ENCODE peak calls at places on chromosomes 16 and 17, in five cellular contexts. G is GM12878, L is upper lobe of left lung, K is K562, F is HepG2. O is an unnamed sample.

GRCh38 chr17:68812876-68813584 is 142.2 kb downstream of the ABCA8 start:
- ATAC-seq in L (no peak), F (no peak), K (no peak), G (no peak), O (no peak)

GRCh38 chr16:88194397-88195020 is 188.2 kb upstream of the ZNF469 start:
- ATAC-seq in L (peak; percentile 58), G (no peak), K (no peak), F (peak; percentile 31), O (peak; percentile 35)

GRCh38 chr17:8964801-8965393 is 610 bp downstream of the PIK3R5 start:
- ATAC-seq in G (peak; percentile 46), F (no peak), L (peak; percentile 53), K (no peak), O (peak; percentile 22)

GRCh38 chr16:89357460-89357859 is 132.9 kb downstream of the ANKRD11 start:
- ATAC-seq in L (peak; percentile 67), G (no peak), K (peak; percentile 68), F (peak; percentile 16), O (no peak)

GRCh38 chr16:590165-590874 is 454 bp downstream of the RAB40C start:
- ATAC-seq in L (no peak), F (no peak), K (no peak), G (no peak), O (peak; percentile 11)

GRCh38 chr16:89155184-89155679 is 16.3 kb upstream of the CDH15 start:
- ATAC-seq in G (peak; percentile 19), L (peak; percentile 54), K (peak; percentile 46), F (peak; percentile 1), O (peak; percentile 82)

GRCh38 chr16:3837851-3838564 is 42.5 kb downstream of the CREBBP start:
- ATAC-seq in L (no peak), G (no peak), K (no peak), F (no peak), O (no peak)

GRCh38 chr16:85650864-85651811 is 37.6 kb downstream of the GINS2 start:
- ATAC-seq in K (no peak), F (no peak), L (no peak), G (no peak), O (no peak)

GRCh38 chr17:76431509-76431908 is 21.4 kb downstream of the UBE2O start:
- ATAC-seq in L (no peak), F (no peak), G (no peak), K (no peak), O (no peak)

GRCh38 chr16:4604401-4604800 is 10.3 kb downstream of the UBALD1 start:
- ATAC-seq in G (no peak), K (no peak), F (peak; percentile 13), L (no peak), O (no peak)

GRCh38 chr16:3021449-3022207 is 1.5 kb downstream of the TNFRSF12A start:
- ATAC-seq in G (peak; percentile 66), L (peak; percentile 74), K (peak; percentile 77), F (peak; percentile 23), O (peak; percentile 32)

GRCh38 chr17:64115043-64115698 is 14.8 kb downstream of the ERN1 start:
- ATAC-seq in F (no peak), K (no peak), L (peak; percentile 50), G (no peak), O (peak; percentile 36)

GRCh38 chr16:64147941-64148340 is 973.9 kb downstream of the CDH11 start:
- ATAC-seq in G (no peak), F (no peak), K (no peak), L (no peak), O (no peak)

GRCh38 chr16:64150193-64150592 is 971.7 kb downstream of the CDH11 start:
- ATAC-seq in F (no peak), G (no peak), L (no peak), K (no peak), O (no peak)

GRCh38 chr16:64153718-64154117 is 968.1 kb downstream of the CDH11 start:
- ATAC-seq in G (no peak), L (no peak), F (no peak), K (no peak), O (no peak)

GRCh38 chr16:64152010-64152767 is 969.7 kb downstream of the CDH11 start:
- ATAC-seq in F (no peak), L (no peak), G (no peak), K (no peak), O (no peak)
- TF ChIP-seq EP300 in F (no peak), L (no peak), G (no peak), K (no peak), O (no peak)

GRCh38 chr16:19210175-19210924 is 42.3 kb downstream of the SYT17 start:
- ATAC-seq in F (no peak), L (peak; percentile 64), G (peak; percentile 84), K (no peak), O (no peak)
- TF ChIP-seq CTCF in F (no peak), L (no peak), G (no peak), K (no peak), O (no peak)

DNA sequence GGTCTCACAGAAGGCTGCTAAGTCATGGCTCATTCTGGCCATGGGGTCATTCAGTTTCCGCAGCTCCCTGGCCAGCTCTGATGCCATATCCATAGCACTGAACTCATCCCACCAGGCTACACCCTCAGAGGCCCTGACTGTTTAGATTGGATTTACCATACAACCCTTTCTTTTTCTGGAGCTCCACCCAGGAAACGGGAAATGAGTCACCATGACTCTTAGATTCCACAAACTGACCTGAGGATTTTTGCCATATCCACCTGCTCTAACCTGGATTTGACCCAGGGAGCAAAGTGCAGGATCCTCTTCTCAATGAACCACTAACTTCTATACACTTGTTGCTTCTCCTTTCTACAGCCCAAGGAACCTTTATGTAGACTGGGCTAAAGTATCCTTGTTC is 20.3 kb upstream of the CALB2 start:
- ATAC-seq in L (no peak), F (peak; percentile 71), G (no peak), K (no peak), O (no peak)
- H3K36me3 ChIP-seq in L (no peaks in the 10 kb centered on the region), F (no peaks in the 10 kb centered on the region), G (no peaks in the 10 kb centered on the region), K (no peaks in the 10 kb centered on the region), O (no peaks in the 10 kb centered on the region)

GRCh38 chr16:28534542-28535373 is 4.0 kb downstream of the NUPR1 start:
- ATAC-seq in K (no peak), L (peak; percentile 64), G (no peak), F (no peak), O (peak; percentile 58)
- TF ChIP-seq EP300 in K (no peak), L (no peak), G (no peak), F (no peak), O (no peak)

GRCh38 chr16:55377840-55378239 is 53.8 kb downstream of the IRX6 start:
- ATAC-seq in F (peak; percentile 81), G (no peak), K (peak; percentile 25), L (no peak), O (no peak)

GRCh38 chr16:55379876-55380390 is 55.9 kb downstream of the IRX6 start:
- ATAC-seq in G (no peak), K (no peak), L (no peak), F (no peak), O (no peak)

GRCh38 chr16:55373489-55373832 is 49.5 kb downstream of the IRX6 start:
- ATAC-seq in K (no peak), G (no peak), F (no peak), L (no peak), O (no peak)

GRCh38 chr16:55376045-55376444 is 52.0 kb downstream of the IRX6 start:
- ATAC-seq in K (no peak), G (no peak), L (no peak), F (no peak), O (no peak)

DNA sequence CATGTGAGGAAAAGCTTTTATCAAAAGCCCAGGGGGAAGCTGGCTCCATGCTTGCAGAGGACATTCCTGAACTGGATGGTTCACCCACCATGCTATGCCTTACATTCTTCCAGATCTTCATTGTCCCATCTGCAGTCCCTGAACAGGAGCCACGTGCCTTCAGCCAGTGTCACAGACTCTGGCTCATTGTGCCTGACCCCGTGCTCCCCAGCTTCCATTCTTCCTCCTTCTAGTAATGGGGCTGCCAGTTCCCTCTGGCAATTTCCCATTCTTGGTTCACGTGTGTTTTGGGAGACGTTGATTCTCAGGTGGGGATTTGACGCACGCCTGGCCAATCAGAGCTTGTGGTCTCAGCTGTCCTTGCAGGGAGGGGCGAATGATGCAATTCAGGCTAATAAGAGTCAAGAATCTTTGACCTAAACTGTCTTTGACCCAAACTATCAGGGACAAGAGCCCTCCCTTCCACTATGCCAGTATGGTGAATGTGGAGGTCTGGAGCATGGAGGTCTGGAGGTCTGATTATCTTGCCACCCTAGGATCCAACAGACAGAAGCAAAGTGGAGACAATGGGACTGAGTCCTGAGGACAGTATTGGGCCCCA is 52.7 kb downstream of the IRX6 start:
- ATAC-seq in L (no peak), K (peak; percentile 82), F (no peak), G (no peak), O (no peak)
- TF ChIP-seq CTCF in L (no peak), K (no peak), F (no peak), G (no peak), O (no peak)

GRCh38 chr17:66858182-66859083 is 23.5 kb downstream of the CACNG5 start:
- ATAC-seq in F (peak; percentile 53), K (no peak), G (no peak), L (no peak), O (no peak)
- H3K36me3 ChIP-seq in F (no peaks in the 10 kb centered on the region), K (no peaks in the 10 kb centered on the region), G (no peaks in the 10 kb centered on the region), L (no peaks in the 10 kb centered on the region), O (no peaks in the 10 kb centered on the region)

GRCh38 chr17:50952889-50953288 is 86.7 kb upstream of the TOB1 start:
- ATAC-seq in G (no peak), L (no peak), K (no peak), F (no peak), O (no peak)

GRCh38 chr17:50948711-50949110 is 82.6 kb upstream of the TOB1 start:
- ATAC-seq in L (no peak), F (no peak), K (no peak), G (no peak), O (no peak)

GRCh38 chr17:50947844-50948514 is 81.8 kb upstream of the TOB1 start:
- ATAC-seq in L (no peak), G (no peak), K (no peak), F (no peak), O (no peak)

GRCh38 chr17:50949128-50950001 is 83.2 kb upstream of the TOB1 start:
- ATAC-seq in G (no peak), L (no peak), K (no peak), F (peak; percentile 9), O (no peak)

DNA sequence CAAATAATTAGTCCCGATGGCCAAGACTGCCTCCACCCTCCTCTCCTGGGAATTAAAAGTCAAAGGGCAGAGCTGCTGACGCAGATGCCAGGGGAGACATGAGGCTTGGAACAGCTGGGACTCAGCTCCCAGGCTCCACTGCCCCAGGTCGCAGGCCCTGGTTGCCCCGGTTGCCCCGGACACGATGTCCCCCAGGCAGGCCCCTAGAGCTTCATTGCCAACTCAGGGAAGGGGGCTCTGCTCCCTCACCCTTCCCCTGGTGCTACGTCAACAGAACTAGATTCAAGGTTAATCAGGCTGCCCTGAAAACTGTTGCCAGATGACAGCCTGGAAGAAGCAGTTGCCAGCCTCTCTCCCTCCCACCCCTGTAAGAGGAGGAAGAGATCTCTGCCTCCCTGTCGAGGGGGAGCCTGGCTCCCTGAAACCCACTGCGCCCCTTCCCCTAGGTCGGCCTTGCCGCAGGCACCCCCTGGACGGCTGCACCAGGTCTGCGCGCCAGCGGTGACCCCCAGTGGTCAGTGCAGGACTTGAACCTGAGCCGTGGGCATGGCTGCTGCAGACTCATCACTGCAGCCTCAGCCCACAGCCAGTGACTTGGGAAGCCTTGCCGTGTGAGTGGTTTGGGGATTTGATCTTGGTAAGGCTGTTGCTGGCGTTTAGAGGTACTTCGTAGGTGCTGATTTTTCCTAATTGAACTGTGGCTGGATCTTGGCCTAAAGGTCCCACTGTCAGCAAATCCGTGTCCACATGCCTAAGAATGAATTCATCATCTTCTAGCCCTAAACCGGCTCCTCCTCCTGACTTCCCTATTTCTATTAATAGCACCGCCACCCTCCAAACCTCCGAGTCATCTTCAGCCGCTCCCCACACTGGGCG is 84.1 kb upstream of the TOB1 start:
- ATAC-seq in F (peak; percentile 81), L (peak; percentile 84), K (peak; percentile 93), G (peak; percentile 95), O (peak; percentile 84)
- TF ChIP-seq EP300 in F (no peak), L (no peak), K (no peak), G (no peak), O (peak; percentile 62)

O was measured in gastroesophageal sphincter.